ENCODE peak calls at places on chromosomes 5 and 9, in four cellular contexts. P, S, I and D are unnamed samples.
A peak's percentile ranks its signal among the peaks of the same experiment; 100 is the strongest.

GRCh38 chr5:75935572-75935971 is 147.6 kb upstream of the SV2C start:
- DNase-seq in P (no peak), S (no peak), I (no peak), D (no peak)

GRCh38 chr5:153952057-153952456 is 86.7 kb downstream of the FAM114A2 start:
- DNase-seq in P (no peak), S (no peak), I (no peak), D (no peak)

GRCh38 chr5:31048282-31048974 is 145.1 kb upstream of the CDH6 start:
- DNase-seq in P (no peak), S (no peak), I (no peak), D (no peak)

GRCh38 chr5:178238711-178239592 is 6.3 kb upstream of the PHYKPL start:
- DNase-seq in P (no peak), S (no peak), I (no peak), D (no peak)

GRCh38 chr5:146877783-146878470 is 630 bp downstream of the PPP2R2B start:
- DNase-seq in P (no peak), S (peak; percentile 0), I (no peak), D (no peak)

GRCh38 chr5:71786337-71787060 is 67.4 kb downstream of the CARTPT start:
- DNase-seq in P (no peak), S (no peak), I (no peak), D (no peak)

GRCh38 chr9:125241863-125242739 is 958 bp upstream of the HSPA5 start:
- DNase-seq in P (no peak), S (peak; percentile 54), I (peak; percentile 51), D (peak; percentile 22)

GRCh38 chr5:14364576-14365472 is 216.8 kb upstream of the OTULINL start:
- DNase-seq in P (no peak), S (peak; percentile 18), I (no peak), D (no peak)

GRCh38 chr9:121914604-121915303 is 178.4 kb downstream of the TTLL11 start:
- DNase-seq in P (no peak), S (no peak), I (no peak), D (no peak)

GRCh38 chr9:123406691-123407536 is 50.9 kb downstream of the CRB2 start:
- DNase-seq in P (no peak), S (no peak), I (peak; percentile 22), D (no peak)

GRCh38 chr9:104429147-104429546 is 74.9 kb upstream of the OR13F1 start:
- DNase-seq in P (no peak), S (no peak), I (no peak), D (no peak)

GRCh38 chr5:10633271-10634049 is 69.6 kb downstream of the ANKRD33B start:
- DNase-seq in P (no peak), S (no peak), I (no peak), D (no peak)

GRCh38 chr9:72384710-72385475 is 19.9 kb upstream of the ZFAND5 start:
- DNase-seq in P (no peak), S (peak; percentile 38), I (no peak), D (no peak)

GRCh38 chr9:127754099-127754760 is 19.1 kb upstream of the TOR2A start:
- DNase-seq in P (no peak), S (peak; percentile 50), I (no peak), D (no peak)

GRCh38 chr5:56951131-56951945 is 585 bp downstream of the MIER3 start:
- DNase-seq in P (no peak), S (peak; percentile 49), I (peak; percentile 27), D (no peak)

GRCh38 chr9:127779136-127779981 is 893 bp upstream of the SH2D3C start:
- DNase-seq in P (no peak), S (no peak), I (peak; percentile 45), D (no peak)

GRCh38 chr9:69932901-69933300 is 110.7 kb upstream of the MAMDC2 start:
- DNase-seq in P (no peak), S (peak; percentile 36), I (peak; percentile 23), D (peak; percentile 27)

GRCh38 chr5:59390074-59390659 is 503.4 kb downstream of the PDE4D start:
- DNase-seq in P (no peak), S (peak; percentile 64), I (peak; percentile 46), D (peak; percentile 21)

GRCh38 chr9:121499427-121500164 is at the start of gene GGTA1:
- DNase-seq in P (no peak), S (peak; percentile 80), I (peak; percentile 77), D (peak; percentile 16)

GRCh38 chr9:105296889-105297288 is 52.4 kb downstream of the SLC44A1 start:
- DNase-seq in P (peak; percentile 95), S (peak; percentile 94), I (peak; percentile 97), D (peak; percentile 88)

GRCh38 chr9:121884057-121884512 is 209.0 kb downstream of the TTLL11 start:
- DNase-seq in P (no peak), S (no peak), I (no peak), D (no peak)

GRCh38 chr5:10601246-10602030 is 37.6 kb downstream of the ANKRD33B start:
- DNase-seq in P (peak; percentile 62), S (peak; percentile 94), I (peak; percentile 95), D (peak; percentile 92)

GRCh38 chr9:3887121-3887797 is 361.5 kb upstream of the RFX3 start:
- DNase-seq in P (no peak), S (no peak), I (no peak), D (no peak)

GRCh38 chr9:127721391-127721821 is 5.5 kb downstream of the TTC16 start:
- DNase-seq in P (no peak), S (no peak), I (no peak), D (no peak)

GRCh38 chr5:26245327-26245726 is 793.1 kb downstream of the CDH9 start:
- DNase-seq in P (no peak), S (no peak), I (no peak), D (no peak)

GRCh38 chr5:175123542-175123941 is 320.4 kb downstream of the DRD1 start:
- DNase-seq in P (no peak), S (no peak), I (no peak), D (no peak)

GRCh38 chr5:123705741-123706140 is 193.8 kb downstream of the CSNK1G3 start:
- DNase-seq in P (no peak), S (peak; percentile 82), I (peak; percentile 74), D (peak; percentile 73)

GRCh38 chr5:118224546-118224945 is 763.8 kb downstream of the DTWD2 start:
- DNase-seq in P (peak; percentile 45), S (peak; percentile 87), I (no peak), D (no peak)

GRCh38 chr9:86741311-86742215 is 205.7 kb downstream of the GAS1 start:
- DNase-seq in P (no peak), S (peak; percentile 85), I (peak; percentile 80), D (no peak)

GRCh38 chr9:14132798-14133197 is 181.1 kb downstream of the NFIB start:
- DNase-seq in P (no peak), S (no peak), I (no peak), D (no peak)

GRCh38 chr5:36060516-36060885 is 6.2 kb downstream of the UGT3A2 start:
- DNase-seq in P (no peak), S (peak; percentile 56), I (no peak), D (peak; percentile 70)
- TF ChIP-seq CTCF in P (peak; percentile 39), S (peak; percentile 28), I (no peak), D (peak; percentile 73)

GRCh38 chr9:37026085-37026935 is 7.8 kb downstream of the PAX5 start:
- DNase-seq in P (no peak), S (peak; percentile 6), I (no peak), D (no peak)

GRCh38 chr9:37029304-37029775 is 4.7 kb downstream of the PAX5 start:
- DNase-seq in P (no peak), S (no peak), I (no peak), D (no peak)

GRCh38 chr9:37026936-37027581 is 7.0 kb downstream of the PAX5 start:
- DNase-seq in P (no peak), S (no peak), I (no peak), D (no peak)

GRCh38 chr9:37028425-37029031 is 5.5 kb downstream of the PAX5 start:
- DNase-seq in P (no peak), S (peak; percentile 6), I (no peak), D (no peak)

DNA sequence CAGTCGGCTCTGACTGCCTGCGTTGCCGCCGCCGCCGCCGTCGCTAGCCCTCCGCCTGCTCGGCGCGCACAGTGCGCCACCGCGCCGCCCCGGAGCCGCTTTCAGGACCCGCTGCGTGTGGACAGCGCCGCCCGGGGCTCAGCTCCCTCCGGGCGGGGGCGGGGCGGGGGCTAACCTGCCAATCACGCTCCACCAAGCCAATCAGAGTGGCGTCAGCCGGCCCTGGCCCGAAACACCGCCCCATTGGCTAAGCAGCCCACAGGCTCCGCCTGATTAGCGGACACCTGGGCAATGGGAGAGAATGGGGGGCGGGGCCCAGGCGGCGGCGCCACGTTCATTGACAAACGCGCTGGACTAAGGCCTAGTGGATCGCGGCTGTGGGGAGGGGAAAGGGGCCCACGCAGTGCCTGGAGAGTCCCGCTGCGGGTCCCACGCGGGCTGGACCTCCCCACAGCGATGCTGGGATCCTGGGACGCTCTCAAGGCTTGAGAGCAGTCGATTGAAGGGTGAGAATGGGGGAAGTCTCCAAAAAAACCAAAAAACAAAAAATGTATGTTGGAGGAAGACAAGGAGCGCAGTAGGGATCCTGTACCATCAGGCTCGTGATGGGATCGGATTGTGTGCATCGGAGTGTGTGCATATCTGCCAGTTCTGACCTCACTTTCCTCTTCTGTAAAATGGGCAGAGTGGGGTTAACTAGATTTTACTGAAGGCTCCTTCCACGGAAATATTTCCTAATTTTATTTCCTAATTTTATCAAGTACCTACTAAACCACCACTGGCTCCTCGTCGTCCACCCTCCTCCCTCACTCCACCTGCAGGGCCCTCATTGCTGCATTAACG is 6.3 kb downstream of the PAX5 start:
- DNase-seq in P (peak; percentile 13), S (peak; percentile 87), I (peak; percentile 94), D (peak; percentile 83)
- TF ChIP-seq CTCF in P (no peak), S (no peak), I (no peak), D (no peak)

GRCh38 chr5:139197710-139198669 is at the start of gene SIL1:
- DNase-seq in P (peak; percentile 68), S (peak; percentile 99), I (peak; percentile 97), D (peak; percentile 90)

GRCh38 chr5:139193928-139194327 is 4.2 kb downstream of the SIL1 start:
- DNase-seq in P (no peak), S (peak; percentile 33), I (peak; percentile 22), D (no peak)

GRCh38 chr5:139188558-139189270 is 9.5 kb downstream of the SIL1 start:
- DNase-seq in P (no peak), S (no peak), I (no peak), D (no peak)

GRCh38 chr5:139190125-139190524 is 8.0 kb downstream of the SIL1 start:
- DNase-seq in P (no peak), S (peak; percentile 79), I (peak; percentile 91), D (no peak)

GRCh38 chr5:139194486-139194885 is 3.7 kb downstream of the SIL1 start:
- DNase-seq in P (no peak), S (no peak), I (no peak), D (no peak)
- TF ChIP-seq CTCF in P (no peak), S (no peak), I (no peak), D (no peak)

GRCh38 chr5:90533794-90534193 is 4.4 kb upstream of the LYSMD3 start:
- DNase-seq in P (no peak), S (no peak), I (no peak), D (no peak)

GRCh38 chr5:90528704-90529233 is 615 bp downstream of the LYSMD3 start:
- DNase-seq in P (peak; percentile 1), S (peak; percentile 19), I (peak; percentile 31), D (no peak)

GRCh38 chr5:90529234-90529938 is at the start of gene LYSMD3:
- DNase-seq in P (peak; percentile 84), S (peak; percentile 99), I (peak; percentile 99), D (peak; percentile 95)

GRCh38 chr5:90530736-90531487 is 1.5 kb upstream of the LYSMD3 start:
- DNase-seq in P (no peak), S (no peak), I (peak; percentile 9), D (no peak)

GRCh38 chr5:90529939-90530677 is 724 bp upstream of the LYSMD3 start:
- DNase-seq in P (peak; percentile 51), S (peak; percentile 91), I (peak; percentile 85), D (peak; percentile 84)
- TF ChIP-seq CTCF in P (peak; percentile 80), S (peak; percentile 81), I (peak; percentile 72), D (peak; percentile 82)

GRCh38 chr5:138461343-138462125 is 3.7 kb upstream of the EGR1 start:
- DNase-seq in P (peak; percentile 57), S (peak; percentile 83), I (peak; percentile 85), D (peak; percentile 71)
- TF ChIP-seq CTCF in P (no peak), S (no peak), I (no peak), D (no peak)